ENCODE peak calls at places on chromosomes 4 and X, in five cellular contexts. O is fibroblast of pulmonary artery, C is heart right ventricle, A is astrocyte of the spinal cord, Z is psoas muscle. E is an unnamed sample.

GRCh38 chr4:79250887-79251286 is 75.0 kb downstream of the NAA11 start:
- DNase-seq in O (no peak), C (no peak), A (no peak), Z (no peak), E (no peak)

GRCh38 chr4:102620697-102621497 is 119.7 kb downstream of the NFKB1 start:
- DNase-seq in O (peak), C (no peak), A (peak), Z (no peak), E (peak)

GRCh38 chr4:91064157-91064853 is 937.1 kb downstream of the CCSER1 start:
- DNase-seq in O (peak), C (no peak), A (peak), Z (no peak), E (no peak)

GRCh38 chr4:150381671-150382427 is 200.1 kb upstream of the MAB21L2 start:
- DNase-seq in O (peak), C (no peak), A (no peak), Z (no peak), E (no peak)

GRCh38 chr4:158322119-158322518 is 111.8 kb downstream of the TMEM144 start:
- DNase-seq in O (no peak), C (no peak), A (no peak), Z (no peak), E (peak)

GRCh38 chr4:17758459-17758858 is 23.0 kb downstream of the FAM184B start:
- DNase-seq in O (no peak), C (no peak), A (no peak), Z (no peak), E (no peak)

GRCh38 chr4:140755811-140756291 is 334 bp downstream of the TBC1D9 start:
- DNase-seq in O (peak), C (peak), A (peak), Z (peak), E (no peak)

GRCh38 chr4:79540143-79540542 is 132.1 kb upstream of the GK2 start:
- DNase-seq in O (no peak), C (no peak), A (no peak), Z (no peak), E (no peak)

GRCh38 chrX:20857746-20858145 is 516.5 kb upstream of the CNKSR2 start:
- DNase-seq in O (peak), C (no peak), A (no peak), Z (no peak), E (no peak)

GRCh38 chrX:114047558-114047957 is 536.3 kb upstream of the HTR2C start:
- DNase-seq in O (no peak), C (no peak), A (no peak), Z (no peak), E (no peak)

GRCh38 chrX:108699368-108699767 is 37.0 kb downstream of the IRS4 start:
- DNase-seq in O (peak), C (no peak), A (peak), Z (no peak), E (no peak)

GRCh38 chrX:134727363-134727762 is 69.1 kb upstream of the PLAC1 start:
- DNase-seq in O (no peak), C (no peak), A (no peak), Z (no peak), E (no peak)

GRCh38 chr4:77023920-77024319 is 51.9 kb downstream of the CCNI start:
- DNase-seq in O (no peak), C (no peak), A (no peak), Z (no peak), E (no peak)

GRCh38 chr4:118849867-118850812 is 14.2 kb upstream of the SEC24D start:
- DNase-seq in O (peak), C (no peak), A (peak), Z (no peak), E (no peak)

GRCh38 chr4:77158487-77158861 is 1.5 kb downstream of the CCNG2 start:
- DNase-seq in O (peak), C (no peak), A (no peak), Z (peak), E (no peak)

GRCh38 chr4:140130677-140131076 is 23.3 kb downstream of the MAML3 start:
- DNase-seq in O (peak), C (no peak), A (peak), Z (no peak), E (no peak)

GRCh38 chr4:28772066-28772465 is 1911.4 kb downstream of the STIM2 start:
- DNase-seq in O (peak), C (no peak), A (peak), Z (no peak), E (peak)

GRCh38 chr4:80335226-80335553 is 340 bp upstream of the CFAP299 start:
- DNase-seq in O (no peak), C (no peak), A (no peak), Z (no peak), E (no peak)

GRCh38 chrX:115898382-115899001 is 272.1 kb upstream of the AGTR2 start:
- DNase-seq in O (no peak), C (no peak), A (peak), Z (peak), E (no peak)

GRCh38 chrX:8424941-8425340 is 39.7 kb upstream of the VCX3B start:
- DNase-seq in O (no peak), C (no peak), A (no peak), Z (no peak), E (no peak)

GRCh38 chr4:127686656-127687055 is 43.5 kb upstream of the SLC25A31 start:
- DNase-seq in O (peak), C (no peak), A (peak), Z (no peak), E (no peak)

GRCh38 chr4:78543424-78544238 is 7.9 kb upstream of the ANXA3 start:
- DNase-seq in O (no peak), C (no peak), A (peak), Z (no peak), E (no peak)

GRCh38 chrX:94053575-94053974 is 379.6 kb downstream of the FAM133A start:
- DNase-seq in O (no peak), C (no peak), A (no peak), Z (no peak), E (no peak)

GRCh38 chrX:154412468-154412867 is 1.1 kb downstream of the TAFAZZIN start:
- DNase-seq in O (no peak), C (peak), A (no peak), Z (no peak), E (no peak)

GRCh38 chr4:112411781-112412281 is 104.1 kb downstream of the NEUROG2 start:
- DNase-seq in O (no peak), C (peak), A (no peak), Z (no peak), E (no peak)

DNA sequence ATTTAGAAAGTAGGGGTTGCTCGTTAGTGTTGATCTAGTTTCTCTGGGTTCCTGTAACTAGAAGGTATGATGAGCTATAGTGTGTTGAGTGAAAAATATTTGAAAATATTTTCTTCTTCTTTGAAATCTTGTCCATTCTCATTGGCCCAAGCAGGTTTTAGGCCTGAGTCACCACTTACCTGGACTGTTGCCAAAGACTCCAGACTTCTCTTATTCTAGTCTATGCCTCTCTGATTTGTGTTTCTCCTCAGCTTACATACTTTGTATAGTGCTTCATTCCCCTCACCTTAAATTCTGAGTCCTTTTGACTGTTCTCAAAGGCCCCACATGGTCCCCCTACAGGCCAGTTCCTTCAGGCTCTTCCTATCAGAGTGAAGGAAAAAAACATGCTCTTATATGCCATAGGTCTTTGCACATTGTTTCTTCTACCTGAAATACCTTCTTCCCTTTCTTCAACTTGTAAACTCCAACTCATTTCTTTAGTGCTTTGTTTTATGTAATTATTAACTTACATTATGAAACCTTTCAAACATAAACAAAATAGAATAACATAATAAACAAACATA is 258.2 kb downstream of the PPP1R2C start:
- DNase-seq in O (peak), C (no peak), A (peak), Z (no peak), E (peak)
- TF ChIP-seq CTCF in O (peak), C (no peak), A (peak), Z (no peak), E (no peak)

GRCh38 chr4:54439831-54440243 is 210.7 kb downstream of the PDGFRA start:
- DNase-seq in O (peak), C (no peak), A (peak), Z (peak), E (peak)
- H3K4me3 ChIP-seq in O (peak), C (peak), A (no peak), Z (peak), E (no peak)

GRCh38 chr4:1683903-1684755 is at the start of gene FAM53A:
- DNase-seq in O (peak), C (peak), A (peak), Z (peak), E (peak)
- TF ChIP-seq CTCF in O (no peak), C (no peak), A (no peak), Z (no peak), E (no peak)

GRCh38 chr4:3766791-3767561 is 791 bp downstream of the ADRA2C start:
- DNase-seq in O (no peak), C (no peak), A (peak), Z (no peak), E (no peak)
- H3K4me3 ChIP-seq in O (no peak), C (peak), A (no peak), Z (peak), E (no peak)

GRCh38 chr4:55004831-55005230 is 120.6 kb downstream of the KDR start:
- DNase-seq in O (peak), C (no peak), A (peak), Z (peak), E (no peak)

GRCh38 chr4:55005910-55006309 is 119.5 kb downstream of the KDR start:
- DNase-seq in O (no peak), C (no peak), A (no peak), Z (no peak), E (no peak)

GRCh38 chr4:55012363-55013255 is 112.8 kb downstream of the KDR start:
- DNase-seq in O (no peak), C (no peak), A (no peak), Z (no peak), E (no peak)

GRCh38 chr4:55010550-55010949 is 114.8 kb downstream of the KDR start:
- DNase-seq in O (no peak), C (no peak), A (no peak), Z (no peak), E (no peak)

DNA sequence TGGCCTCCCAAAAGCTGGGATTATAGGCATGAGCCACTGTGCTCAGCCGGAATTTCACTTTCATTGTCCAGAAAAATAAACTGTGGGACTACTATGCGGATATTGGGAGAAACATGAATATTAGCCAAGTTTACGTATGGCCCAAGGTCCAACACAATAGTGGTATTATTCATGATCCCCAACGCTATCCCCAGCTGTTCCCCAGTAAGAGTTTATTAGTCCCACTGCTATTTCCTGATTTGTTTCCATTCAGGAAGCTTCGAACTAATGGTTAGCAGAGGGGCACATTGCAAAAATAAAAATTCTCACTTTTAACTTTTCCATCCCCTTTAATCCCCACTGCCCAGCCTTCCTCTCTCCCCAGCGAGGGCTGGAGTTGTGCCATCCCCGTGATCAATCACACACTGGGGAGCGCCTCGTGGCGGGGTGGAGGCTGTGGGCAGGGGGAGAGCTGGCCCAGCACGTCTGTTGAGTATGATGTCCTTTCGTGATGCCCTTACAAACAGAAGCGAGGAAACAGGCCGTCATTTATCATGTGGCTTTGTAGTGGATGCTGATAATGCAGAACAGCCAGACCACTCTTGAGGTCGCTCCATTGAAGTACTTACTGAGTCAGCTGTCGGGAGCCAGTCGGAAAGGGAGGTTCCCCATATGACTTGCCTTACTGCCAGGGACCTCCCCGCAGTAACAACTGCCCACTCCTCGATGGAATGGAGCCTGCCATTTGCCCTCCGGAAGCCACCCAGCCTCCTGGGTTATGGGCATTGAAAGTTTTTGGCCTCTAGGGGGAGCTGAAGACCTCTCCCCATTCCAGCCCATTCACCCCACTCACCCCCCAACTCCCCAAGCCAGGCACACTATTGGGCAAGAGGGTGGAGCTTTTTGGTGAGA is 117.0 kb downstream of the KDR start:
- DNase-seq in O (peak), C (no peak), A (no peak), Z (no peak), E (no peak)
- TF ChIP-seq CTCF in O (peak), C (peak), A (peak), Z (no peak), E (peak)

GRCh38 chrX:76148753-76149152 is 24.1 kb upstream of the PBDC1 start:
- DNase-seq in O (peak), C (peak), A (peak), Z (peak), E (no peak)
- H3K4me3 ChIP-seq in O (peak), C (peak), A (peak), Z (peak), E (peak)

GRCh38 chr4:47485047-47485692 is at the start of gene ATP10D:
- DNase-seq in O (peak), C (peak), A (peak), Z (peak), E (peak)
- TF ChIP-seq CTCF in O (peak), C (no peak), A (peak), Z (peak), E (peak)

GRCh38 chr4:120055167-120055566 is 11.5 kb downstream of the MAD2L1 start:
- DNase-seq in O (peak), C (no peak), A (no peak), Z (no peak), E (no peak)

GRCh38 chr4:120049732-120050494 is 16.7 kb downstream of the MAD2L1 start:
- DNase-seq in O (peak), C (peak), A (peak), Z (peak), E (peak)

GRCh38 chr4:120053916-120054315 is 12.7 kb downstream of the MAD2L1 start:
- DNase-seq in O (no peak), C (no peak), A (no peak), Z (no peak), E (no peak)

GRCh38 chr4:120055795-120056194 is 10.9 kb downstream of the MAD2L1 start:
- DNase-seq in O (no peak), C (no peak), A (no peak), Z (no peak), E (no peak)

GRCh38 chr4:120052840-120053239 is 13.8 kb downstream of the MAD2L1 start:
- DNase-seq in O (peak), C (peak), A (peak), Z (peak), E (peak)
- H3K4me3 ChIP-seq in O (no peak), C (no peak), A (no peak), Z (no peak), E (no peak)

GRCh38 chr4:74334636-74335035 is 26.4 kb downstream of the EPGN start:
- DNase-seq in O (no peak), C (no peak), A (no peak), Z (no peak), E (no peak)

GRCh38 chr4:74339501-74339900 is 25.4 kb upstream of the EREG start:
- DNase-seq in O (no peak), C (no peak), A (no peak), Z (no peak), E (no peak)

GRCh38 chr4:74338792-74339333 is 26.1 kb upstream of the EREG start:
- DNase-seq in O (peak), C (no peak), A (no peak), Z (no peak), E (no peak)

GRCh38 chr4:74331944-74332343 is 23.7 kb downstream of the EPGN start:
- DNase-seq in O (no peak), C (no peak), A (no peak), Z (no peak), E (no peak)

DNA sequence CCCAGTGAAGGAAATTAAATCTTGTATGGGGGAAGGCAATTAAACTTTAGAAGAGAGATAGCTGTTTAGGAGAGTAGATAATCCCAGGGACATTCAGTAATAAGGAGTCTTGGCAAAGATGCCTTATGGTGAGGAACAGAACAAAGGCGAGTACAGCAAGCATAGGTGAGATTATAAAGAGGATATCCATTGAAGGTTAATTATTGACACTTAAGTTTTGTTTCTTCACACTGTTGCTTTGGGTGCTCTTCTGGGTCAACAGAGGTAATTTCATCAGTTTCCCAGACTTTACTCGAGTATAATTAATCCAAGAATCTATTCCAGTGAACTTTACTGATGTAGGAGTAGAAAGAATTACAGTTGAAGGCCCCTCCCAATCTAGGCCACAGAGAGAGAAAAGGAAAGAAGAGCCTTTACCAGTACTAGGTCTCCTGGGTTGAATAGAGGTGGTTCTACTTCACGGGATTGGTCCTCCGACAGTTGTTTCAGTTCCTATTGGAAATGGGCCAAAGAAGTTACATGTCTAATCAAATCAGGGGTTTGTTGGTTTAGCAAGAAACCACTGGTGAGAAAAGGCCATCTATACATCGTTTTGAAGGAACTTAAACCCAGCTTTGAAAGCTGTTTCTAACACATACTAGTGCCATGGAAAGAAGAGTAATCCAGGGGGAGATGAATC is 27.2 kb downstream of the EPGN start:
- DNase-seq in O (no peak), C (no peak), A (no peak), Z (no peak), E (no peak)
- TF ChIP-seq CTCF in O (no peak), C (no peak), A (no peak), Z (no peak), E (no peak)

E was measured in AG09309.